ENCODE peak calls at places on chromosome 17, in five cellular contexts. C is GM12891, Q is GM12878, M is HepG2, R is H1. P is an unnamed sample.

GRCh38 chr17:45782889-45783592 is 1.1 kb upstream of the CRHR1 start:
- DNase-seq in C (peak), Q (no peak), M (no peak), R (no peak), P (no peak)

GRCh38 chr17:82287849-82288601 is 14.5 kb upstream of the CSNK1D start:
- DNase-seq in C (no peak), Q (no peak), M (peak), R (no peak), P (no peak)

GRCh38 chr17:42541041-42541833 is 5.2 kb downstream of the NAGLU start:
- DNase-seq in C (no peak), Q (no peak), M (peak), R (no peak), P (no peak)

GRCh38 chr17:50022463-50023130 is 27.6 kb upstream of the DLX3 start:
- DNase-seq in C (no peak), Q (no peak), M (no peak), R (no peak), P (no peak)

GRCh38 chr17:4587803-4588202 is 3.5 kb downstream of the SMTNL2 start:
- DNase-seq in C (no peak), Q (no peak), M (no peak), R (no peak), P (no peak)

GRCh38 chr17:15744091-15744676 is 12.1 kb downstream of the TBC1D26 start:
- DNase-seq in C (no peak), Q (no peak), M (no peak), R (no peak), P (no peak)

GRCh38 chr17:65260626-65261025 is 123.5 kb downstream of the RGS9 start:
- DNase-seq in C (no peak), Q (no peak), M (no peak), R (no peak), P (no peak)

GRCh38 chr17:69540356-69540755 is 125.9 kb downstream of the MAP2K6 start:
- DNase-seq in C (no peak), Q (no peak), M (no peak), R (no peak), P (no peak)

GRCh38 chr17:78796134-78796900 is 14.2 kb upstream of the CYTH1 start:
- DNase-seq in C (no peak), Q (no peak), M (no peak), R (no peak), P (no peak)

GRCh38 chr17:78797213-78797612 is 15.1 kb upstream of the CYTH1 start:
- DNase-seq in C (no peak), Q (no peak), M (no peak), R (no peak), P (no peak)

GRCh38 chr17:78798695-78799559 is 16.9 kb upstream of the CYTH1 start:
- DNase-seq in C (no peak), Q (no peak), M (peak), R (no peak), P (no peak)

GRCh38 chr17:78800132-78800931 is 18.3 kb upstream of the CYTH1 start:
- DNase-seq in C (no peak), Q (no peak), M (no peak), R (no peak), P (no peak)

GRCh38 chr17:78797691-78798585 is 15.9 kb upstream of the CYTH1 start:
- DNase-seq in C (no peak), Q (no peak), M (no peak), R (no peak), P (no peak)
- TF ChIP-seq POLR2A in C (no peak), Q (no peak), M (no peak), R (no peak), P (no peak)

DNA sequence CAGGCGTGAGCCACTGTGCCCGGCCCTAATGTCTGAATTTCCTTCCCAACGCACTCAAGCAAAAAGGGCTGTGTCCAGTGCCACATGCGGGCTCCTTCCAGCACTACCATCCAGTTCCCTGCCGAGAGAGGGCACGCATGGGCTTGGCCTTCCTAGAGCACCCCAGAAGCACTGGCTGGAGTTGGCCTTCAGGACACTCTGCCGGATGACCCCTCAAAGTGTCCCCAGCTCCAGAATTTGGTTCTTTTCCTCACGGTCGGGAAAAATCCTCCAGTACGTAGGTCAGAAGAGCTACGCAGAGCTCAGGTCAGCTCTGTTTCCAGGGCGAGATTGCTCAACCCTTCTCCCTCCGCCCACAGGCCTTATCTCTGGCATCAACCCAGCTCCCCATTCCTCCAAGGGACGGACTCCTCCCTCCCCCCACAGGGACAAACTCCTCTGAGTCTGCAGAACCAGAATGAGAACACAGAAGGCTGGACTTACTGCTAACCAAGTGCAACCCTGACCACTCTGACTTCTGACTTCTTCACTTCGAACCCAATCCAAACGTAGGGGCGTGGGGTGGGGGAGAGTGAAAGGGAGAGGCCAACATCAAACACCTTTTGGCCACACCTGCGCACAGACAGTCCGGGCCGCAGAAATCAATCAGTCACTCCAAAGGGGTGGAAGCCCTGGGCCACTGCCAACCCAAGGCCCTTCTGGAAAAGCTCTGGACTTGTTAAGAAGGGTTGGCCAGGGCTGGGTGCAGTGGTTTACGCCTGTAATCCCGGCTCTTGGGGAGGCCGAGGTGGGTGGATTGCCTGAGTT is 3.6 kb downstream of the CDC42EP4 start:
- DNase-seq in C (no peak), Q (no peak), M (peak), R (no peak), P (no peak)
- TF ChIP-seq TAF1 in C (no peak), Q (no peak), M (peak), R (no peak), P (no peak)

GRCh38 chr17:32318071-32318470 is 23.9 kb downstream of the C17orf75 start:
- DNase-seq in C (no peak), Q (no peak), M (no peak), R (no peak), P (no peak)
- TF ChIP-seq POLR2AphosphoS5 in C (no peak), Q (no peak), M (no peak), R (no peak), P (no peak)

DNA sequence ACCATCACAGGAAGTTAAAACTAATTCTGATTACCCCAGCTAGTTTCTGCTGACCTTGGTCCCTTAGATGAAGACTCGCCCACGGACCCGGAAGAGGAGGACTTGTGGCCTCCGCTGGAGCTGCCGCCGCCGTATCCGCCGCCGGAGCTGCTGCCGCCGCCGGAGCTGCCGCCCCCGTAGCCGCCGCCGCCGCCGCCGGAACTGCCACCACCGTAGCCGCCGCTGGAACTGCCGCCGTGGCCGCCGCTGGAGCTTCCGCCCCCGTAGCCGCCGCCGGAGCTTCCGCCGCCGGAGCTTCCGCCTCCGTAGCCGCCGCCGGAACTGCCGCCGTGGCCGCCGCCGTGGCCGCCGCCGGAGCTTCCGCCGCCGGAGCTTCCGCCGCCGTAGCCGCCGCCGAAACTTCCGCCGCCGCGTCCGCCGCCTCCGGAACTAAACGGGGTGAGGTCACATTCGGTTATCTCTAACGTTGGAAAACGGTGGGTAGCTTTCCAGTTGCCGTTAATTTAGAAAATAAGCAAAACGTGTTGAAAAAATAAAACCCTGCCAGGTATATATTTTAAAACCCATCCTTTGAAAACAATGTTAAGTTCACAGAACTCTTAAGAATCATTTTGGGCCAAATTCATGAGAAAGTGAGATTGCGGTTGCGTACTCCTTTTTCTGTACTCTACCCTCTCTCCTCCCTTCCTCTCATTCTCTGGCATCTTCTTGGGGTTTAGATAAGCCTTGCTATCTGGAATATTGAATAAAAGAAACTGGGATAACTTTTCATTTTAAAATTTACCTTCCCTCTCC is 3.5 kb downstream of the KRT10 start:
- DNase-seq in C (peak), Q (no peak), M (peak), R (no peak), P (peak)
- TF ChIP-seq POLR2A in C (peak), Q (peak), M (peak), R (no peak), P (no peak)

GRCh38 chr17:64254755-64255154 is 8.3 kb downstream of the TEX2 start:
- DNase-seq in C (no peak), Q (no peak), M (no peak), R (no peak), P (no peak)

GRCh38 chr17:64255764-64256163 is 7.3 kb downstream of the TEX2 start:
- DNase-seq in C (no peak), Q (no peak), M (no peak), R (no peak), P (no peak)

GRCh38 chr17:64259436-64259835 is 3.6 kb downstream of the TEX2 start:
- DNase-seq in C (no peak), Q (no peak), M (no peak), R (no peak), P (no peak)

GRCh38 chr17:64259922-64260321 is 3.1 kb downstream of the TEX2 start:
- DNase-seq in C (no peak), Q (no peak), M (no peak), R (no peak), P (no peak)

GRCh38 chr17:64256913-64257807 is 5.9 kb downstream of the TEX2 start:
- DNase-seq in C (no peak), Q (no peak), M (no peak), R (no peak), P (no peak)
- TF ChIP-seq TAF1 in C (no peak), Q (no peak), M (no peak), R (no peak), P (no peak)

DNA sequence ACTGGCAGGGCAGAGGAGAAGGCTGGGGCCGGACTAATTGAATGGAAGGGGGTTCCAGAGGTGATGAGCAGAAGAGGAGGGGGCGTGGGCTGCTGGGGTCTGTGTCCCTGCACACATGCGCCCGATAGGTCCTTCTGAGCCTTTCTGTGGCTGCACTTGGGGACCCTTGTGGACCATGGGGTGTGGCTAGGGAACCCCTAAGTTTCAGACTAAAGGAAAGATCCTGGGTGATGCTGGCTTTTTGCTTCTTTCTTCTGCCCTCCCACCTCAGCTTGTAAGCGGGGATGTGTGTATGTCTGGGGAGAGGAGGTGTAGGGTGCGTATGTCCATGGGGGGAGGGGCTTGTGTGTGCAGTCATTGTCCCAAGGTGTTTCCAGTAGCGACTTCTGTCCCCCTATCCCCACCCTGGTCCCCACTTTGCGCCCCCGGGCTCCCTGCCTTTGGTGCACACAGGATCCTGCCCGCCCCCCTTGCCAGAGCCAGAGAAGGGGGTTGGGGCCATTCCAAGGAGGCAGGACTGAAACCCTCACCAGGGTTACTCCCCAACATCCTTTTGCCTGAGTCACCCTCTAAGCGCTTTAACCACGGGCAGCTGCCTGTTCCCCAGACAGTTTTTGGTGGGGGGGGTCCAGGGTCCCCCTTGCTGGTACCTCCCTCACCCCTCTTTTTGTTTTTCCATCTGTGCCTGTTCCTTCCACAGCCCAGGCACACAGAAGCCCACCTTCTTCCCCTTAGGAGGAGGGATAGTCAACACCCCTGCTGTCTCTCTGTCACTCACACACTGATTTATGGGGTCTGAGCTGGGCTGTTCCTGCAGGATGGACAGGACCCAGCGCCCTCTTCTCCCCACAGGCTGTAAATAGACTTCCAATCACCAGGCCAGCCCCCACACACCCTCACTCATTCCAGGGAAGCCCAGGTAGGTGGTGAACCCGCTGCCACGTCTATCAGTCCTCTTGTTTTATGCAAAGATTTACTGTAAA is 83.2 kb downstream of the ARHGAP23 start:
- DNase-seq in C (no peak), Q (no peak), M (no peak), R (no peak), P (no peak)
- TF ChIP-seq POLR2AphosphoS5 in C (no peak), Q (no peak), M (no peak), R (peak), P (no peak)

GRCh38 chr17:80034654-80034976 is 1.1 kb downstream of the TBC1D16 start:
- DNase-seq in C (no peak), Q (no peak), M (no peak), R (no peak), P (no peak)

GRCh38 chr17:80034977-80035686 is 540 bp downstream of the TBC1D16 start:
- DNase-seq in C (peak), Q (no peak), M (no peak), R (no peak), P (no peak)

GRCh38 chr17:80036715-80037477 is 454 bp downstream of the CCDC40 start:
- DNase-seq in C (no peak), Q (no peak), M (peak), R (no peak), P (no peak)

GRCh38 chr17:80035937-80036714 is at the start of gene CCDC40:
- DNase-seq in C (peak), Q (no peak), M (peak), R (no peak), P (peak)

GRCh38 chr17:80035687-80035936 is at the start of gene TBC1D16:
- DNase-seq in C (peak), Q (no peak), M (no peak), R (no peak), P (no peak)
- TF ChIP-seq POLR2A in C (no peak), Q (no peak), M (no peak), R (no peak), P (no peak)

P was measured in GM12892.